ENCODE peak calls at places on chromosomes 6 and 20, in nine cellular contexts. Q is GM12878, K is tibial artery, V is GM23248, Y is astrocyte, N is upper lobe of right lung, H is H9, L is thyroid gland, T is MM.1S. J is an unnamed sample. For H3K4me1, the result is how much of the 10 kb centered on the place peaks cover.

GRCh38 chr20:48916699-48917098 is 4.8 kb upstream of the ARFGEF2 start:
- DNase-seq in Q (no peak), K (no peak), V (no peak), Y (no peak), N (no peak), H (no peak), L (no peak), T (no peak), J (no peak)

GRCh38 chr6:43115365-43115764 is 39.3 kb downstream of the PTK7 start:
- DNase-seq in Q (no peak), K (no peak), V (peak), Y (no peak), N (no peak), H (no peak), L (no peak), T (no peak), J (no peak)

GRCh38 chr20:49482621-49483017 is at the start of gene KCNB1:
- DNase-seq in Q (no peak), K (peak), V (peak), Y (peak), N (peak), H (peak), L (peak), T (peak), J (peak)

GRCh38 chr6:50952092-50952932 is 133.6 kb downstream of the TFAP2B start:
- DNase-seq in Q (no peak), K (no peak), V (no peak), Y (no peak), N (no peak), H (no peak), L (no peak), T (no peak), J (no peak)

GRCh38 chr6:3390698-3391097 is 66.2 kb downstream of the SLC22A23 start:
- DNase-seq in Q (no peak), K (peak), V (peak), Y (peak), N (no peak), H (no peak), L (peak), T (no peak), J (peak)

GRCh38 chr6:112879920-112880413 is 532.8 kb downstream of the RFPL4B start:
- DNase-seq in Q (no peak), K (peak), V (no peak), Y (peak), N (peak), H (peak), L (peak), T (no peak), J (peak)

GRCh38 chr6:3775906-3776305 is 24.4 kb upstream of the PXDC1 start:
- DNase-seq in Q (no peak), K (no peak), V (no peak), Y (no peak), N (no peak), H (no peak), L (no peak), T (no peak), J (no peak)

GRCh38 chr6:6007311-6008113 is 787 bp upstream of the NRN1 start:
- DNase-seq in Q (no peak), K (peak), V (peak), Y (no peak), N (no peak), H (peak), L (no peak), T (peak), J (no peak)

GRCh38 chr6:53794073-53794719 is 609 bp upstream of the LRRC1 start:
- DNase-seq in Q (peak), K (peak), V (peak), Y (peak), N (peak), H (peak), L (peak), T (peak), J (peak)

GRCh38 chr6:51711876-51712275 is 375.5 kb downstream of the PKHD1 start:
- DNase-seq in Q (no peak), K (no peak), V (no peak), Y (no peak), N (no peak), H (no peak), L (no peak), T (no peak), J (no peak)

GRCh38 chr6:52594216-52594615 is 17.4 kb upstream of the TRAM2 start:
- DNase-seq in Q (no peak), K (no peak), V (no peak), Y (no peak), N (no peak), H (no peak), L (no peak), T (no peak), J (no peak)

GRCh38 chr20:32675223-32675975 is 1.7 kb upstream of the C20orf203 start:
- DNase-seq in Q (no peak), K (no peak), V (no peak), Y (no peak), N (no peak), H (no peak), L (no peak), T (no peak), J (no peak)

GRCh38 chr6:29790626-29791025 is 37.0 kb upstream of the HLA-G start:
- DNase-seq in Q (no peak), K (no peak), V (no peak), Y (no peak), N (no peak), H (no peak), L (no peak), T (no peak), J (no peak)

GRCh38 chr20:34302312-34302722 is 838 bp downstream of the AHCY start:
- DNase-seq in Q (no peak), K (no peak), V (peak), Y (peak), N (no peak), H (no peak), L (no peak), T (peak), J (no peak)

GRCh38 chr6:37717836-37718251 is 20.2 kb upstream of the MDGA1 start:
- DNase-seq in Q (no peak), K (no peak), V (peak), Y (peak), N (no peak), H (no peak), L (no peak), T (no peak), J (no peak)

GRCh38 chr6:36656441-36656840 is 22.1 kb upstream of the CDKN1A start:
- DNase-seq in Q (no peak), K (no peak), V (no peak), Y (peak), N (no peak), H (no peak), L (no peak), T (no peak), J (no peak)

GRCh38 chr20:36374995-36375394 is 68.9 kb downstream of the DLGAP4 start:
- DNase-seq in Q (no peak), K (no peak), V (no peak), Y (no peak), N (no peak), H (no peak), L (no peak), T (no peak), J (no peak)

GRCh38 chr6:137980777-137981176 is 113.7 kb downstream of the TNFAIP3 start:
- DNase-seq in Q (no peak), K (no peak), V (no peak), Y (no peak), N (no peak), H (no peak), L (no peak), T (no peak), J (no peak)

GRCh38 chr20:37529214-37529967 is 1.7 kb upstream of the BLCAP start:
- DNase-seq in Q (no peak), K (no peak), V (no peak), Y (no peak), N (no peak), H (peak), L (no peak), T (no peak), J (no peak)

GRCh38 chr6:89348372-89348771 is 4.2 kb downstream of the UBE2J1 start:
- DNase-seq in Q (no peak), K (no peak), V (peak), Y (peak), N (no peak), H (no peak), L (no peak), T (no peak), J (no peak)

GRCh38 chr20:38201356-38201755 is 36.3 kb upstream of the TGM2 start:
- DNase-seq in Q (no peak), K (no peak), V (peak), Y (peak), N (peak), H (no peak), L (no peak), T (no peak), J (no peak)

GRCh38 chr6:157555795-157556645 is 175.0 kb downstream of the ZDHHC14 start:
- DNase-seq in Q (no peak), K (peak), V (no peak), Y (no peak), N (no peak), H (no peak), L (no peak), T (peak), J (no peak)

GRCh38 chr6:34378470-34378869 is 14.0 kb downstream of the NUDT3 start:
- DNase-seq in Q (no peak), K (no peak), V (peak), Y (no peak), N (no peak), H (no peak), L (no peak), T (no peak), J (no peak)

GRCh38 chr6:125201961-125202729 is 48.6 kb downstream of the TPD52L1 start:
- DNase-seq in Q (no peak), K (peak), V (peak), Y (peak), N (peak), H (no peak), L (peak), T (no peak), J (peak)

GRCh38 chr6:127518710-127519468 is at the start of gene MTCL3:
- DNase-seq in Q (no peak), K (no peak), V (peak), Y (peak), N (peak), H (peak), L (no peak), T (no peak), J (no peak)

GRCh38 chr6:139149383-139149782 is 14.5 kb downstream of the HECA start:
- DNase-seq in Q (no peak), K (no peak), V (no peak), Y (peak), N (no peak), H (no peak), L (no peak), T (no peak), J (peak)

GRCh38 chr6:26273673-26274595 is 91.1 kb upstream of the BTN3A2 start:
- DNase-seq in Q (no peak), K (no peak), V (peak), Y (peak), N (no peak), H (no peak), L (no peak), T (peak), J (no peak)

DNA sequence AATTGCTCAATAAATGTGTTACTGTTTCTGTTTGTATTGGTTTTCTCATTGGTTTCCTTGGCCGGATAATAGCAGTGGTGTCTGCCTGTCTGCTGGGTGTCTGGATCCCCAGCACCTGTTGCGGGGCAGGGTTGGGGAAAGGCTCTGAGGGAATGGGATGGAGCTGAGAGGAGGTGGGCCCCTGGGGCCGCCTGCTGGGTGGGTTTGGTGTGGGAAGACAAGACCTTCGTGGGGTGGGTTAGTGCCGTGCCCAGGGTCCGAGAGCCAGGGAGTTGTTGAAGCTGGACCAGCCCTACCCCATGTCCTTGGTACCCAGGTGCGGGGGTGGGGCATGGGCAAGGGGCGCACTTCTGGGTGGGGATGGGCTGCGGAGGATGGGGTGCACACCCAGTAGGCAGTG is 4.0 kb downstream of the SS18L1 start:
- DNase-seq in Q (no peak), K (no peak), V (no peak), Y (no peak), N (no peak), H (no peak), L (no peak), T (no peak), J (no peak)
- H3K4me1 ChIP-seq in Q (under half), K (under half), V (under half), Y (under half), N (under half), H (under half), L (under half), T (under half), J (under half)

DNA sequence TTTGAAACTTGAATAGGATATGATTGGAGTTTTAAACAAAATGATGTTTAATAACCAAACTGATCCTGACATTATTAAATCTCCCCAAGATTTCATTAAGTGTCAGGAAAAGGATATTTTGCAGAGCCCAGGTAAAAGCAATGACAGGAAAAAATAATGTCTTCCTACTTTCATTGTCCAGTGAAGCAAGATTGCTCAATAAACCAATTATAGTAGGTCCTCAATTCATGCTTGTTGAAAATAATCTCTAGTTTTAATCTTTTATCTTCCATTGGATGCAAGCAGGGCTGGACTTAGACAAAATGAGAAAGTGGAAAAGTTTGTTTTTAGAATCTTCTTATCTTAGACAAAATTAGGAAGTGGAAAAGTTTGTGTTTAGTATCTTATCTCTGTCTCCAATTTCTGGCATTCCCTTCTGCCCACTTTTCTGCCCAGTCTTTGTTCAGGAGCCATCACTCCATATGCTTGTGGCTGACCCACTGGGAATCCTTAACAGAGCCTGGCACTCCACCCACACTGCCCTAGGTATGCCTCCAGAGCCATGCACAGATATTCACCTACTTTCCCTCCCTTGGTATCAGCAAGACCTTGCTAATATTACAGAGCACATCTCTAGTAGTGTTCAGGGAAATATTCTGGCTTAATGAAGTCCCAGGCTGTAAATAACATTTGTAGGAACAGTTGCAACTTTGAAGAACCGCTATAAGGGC is 57.0 kb upstream of the CARMIL1 start:
- DNase-seq in Q (no peak), K (no peak), V (no peak), Y (peak), N (no peak), H (no peak), L (no peak), T (no peak), J (no peak)
- H3K4me1 ChIP-seq in Q (under half), K (under half), V (under half), Y (under half), N (under half), H (under half), L (under half), T (under half), J (under half)

GRCh38 chr20:58659841-58660240 is 8.8 kb downstream of the STX16 start:
- DNase-seq in Q (no peak), K (no peak), V (no peak), Y (no peak), N (no peak), H (no peak), L (no peak), T (no peak), J (no peak)
- H3K4me1 ChIP-seq in Q (under half), K (under half), V (under half), Y (under half), N (under half), H (under half), L (under half), T (under half), J (half or more)

GRCh38 chr6:44624226-44624625 is 236.7 kb downstream of the CDC5L start:
- DNase-seq in Q (no peak), K (no peak), V (no peak), Y (no peak), N (no peak), H (peak), L (no peak), T (no peak), J (no peak)

GRCh38 chr6:44625996-44626395 is 238.5 kb downstream of the CDC5L start:
- DNase-seq in Q (no peak), K (no peak), V (no peak), Y (no peak), N (no peak), H (no peak), L (no peak), T (no peak), J (no peak)

GRCh38 chr6:44620922-44621321 is 233.4 kb downstream of the CDC5L start:
- DNase-seq in Q (no peak), K (no peak), V (no peak), Y (no peak), N (no peak), H (no peak), L (no peak), T (no peak), J (no peak)

GRCh38 chr6:44621846-44622245 is 234.3 kb downstream of the CDC5L start:
- DNase-seq in Q (no peak), K (no peak), V (peak), Y (no peak), N (no peak), H (no peak), L (peak), T (no peak), J (no peak)

DNA sequence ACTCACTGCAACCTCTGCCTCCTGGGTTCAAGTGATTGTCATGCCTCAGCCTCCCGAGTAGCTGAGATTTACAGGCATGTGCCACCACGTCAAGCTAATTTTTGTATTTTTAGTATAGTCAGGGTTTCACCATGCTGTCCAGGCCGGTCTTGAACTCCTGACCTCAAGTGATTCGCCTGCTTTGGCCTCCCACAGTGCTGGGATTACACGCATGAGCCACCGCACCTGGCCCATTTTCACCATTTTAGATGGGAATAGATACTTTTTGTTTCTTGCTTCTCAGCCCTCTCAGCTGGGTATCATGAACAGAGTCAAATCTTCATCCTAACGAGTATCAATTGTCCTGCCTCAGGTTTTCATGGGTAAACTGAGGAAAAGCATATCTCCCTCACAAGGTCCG is 235.0 kb downstream of the CDC5L start:
- DNase-seq in Q (no peak), K (no peak), V (no peak), Y (no peak), N (no peak), H (no peak), L (no peak), T (no peak), J (no peak)
- H3K4me1 ChIP-seq in Q (under half), K (under half), V (under half), Y (under half), N (under half), H (under half), L (under half), T (under half), J (under half)

J was measured in heart left ventricle.